ENCODE peak calls at places on chromosome 21, in eight cellular contexts. B, L, G, J, A, R, S and D are unnamed samples.

GRCh38 chr21:31900121-31900895 is 27.5 kb downstream of the HUNK start:
- DNase-seq in B (no peak), A (no peak), S (peak; percentile 60), R (no peak), L (no peak), G (no peak), J (no peak), D (no peak)

GRCh38 chr21:39022035-39022900 is 161.0 kb downstream of the PSMG1 start:
- DNase-seq in A (no peak), G (no peak), J (no peak), B (no peak), L (no peak), S (no peak), R (no peak), D (no peak)

GRCh38 chr21:25422610-25423608 is 184.4 kb downstream of the MRPL39 start:
- DNase-seq in R (no peak), B (no peak), G (no peak), A (no peak), J (no peak), L (no peak), S (no peak), D (no peak)

GRCh38 chr21:40204956-40205355 is 337.7 kb downstream of the PCP4 start:
- DNase-seq in G (no peak), S (no peak), L (no peak), R (no peak), A (no peak), J (no peak), B (peak; percentile 3), D (no peak)

GRCh38 chr21:39048574-39048973 is 134.7 kb downstream of the PSMG1 start:
- DNase-seq in J (no peak), S (no peak), A (no peak), B (no peak), R (peak; percentile 86), L (no peak), G (peak; percentile 5), D (peak; percentile 74)

GRCh38 chr21:45918011-45918410 is 63.6 kb upstream of the COL6A1 start:
- DNase-seq in S (no peak), J (no peak), G (no peak), L (no peak), B (no peak), R (no peak), A (no peak), D (no peak)

GRCh38 chr21:38909929-38910328 is 104.2 kb downstream of the ETS2 start:
- DNase-seq in R (no peak), J (no peak), A (no peak), B (no peak), S (no peak), G (no peak), L (no peak), D (no peak)

GRCh38 chr21:45584786-45585185 is 42.5 kb upstream of the SLC19A1 start:
- DNase-seq in R (no peak), B (no peak), L (no peak), J (no peak), A (peak; percentile 38), S (no peak), G (peak; percentile 54), D (no peak)

GRCh38 chr21:41228492-41228891 is 60.5 kb downstream of the BACE2 start:
- DNase-seq in B (no peak), L (no peak), G (no peak), A (no peak), S (no peak), R (no peak), J (no peak), D (no peak)

GRCh38 chr21:20661745-20662470 is 336.3 kb upstream of the NCAM2 start:
- DNase-seq in S (no peak), G (no peak), L (no peak), B (peak; percentile 84), R (no peak), A (no peak), J (no peak), D (no peak)

GRCh38 chr21:27535188-27535587 is 568.3 kb upstream of the ADAMTS5 start:
- DNase-seq in R (no peak), S (no peak), B (no peak), L (no peak), J (no peak), G (no peak), A (no peak), D (no peak)

GRCh38 chr21:27532081-27532480 is 565.2 kb upstream of the ADAMTS5 start:
- DNase-seq in S (peak; percentile 66), L (peak; percentile 0), R (peak; percentile 64), J (no peak), B (no peak), G (no peak), A (no peak), D (peak; percentile 35)

GRCh38 chr21:27534211-27534610 is 567.3 kb upstream of the ADAMTS5 start:
- DNase-seq in A (no peak), J (no peak), S (no peak), G (no peak), R (no peak), B (no peak), L (no peak), D (peak; percentile 21)

DNA sequence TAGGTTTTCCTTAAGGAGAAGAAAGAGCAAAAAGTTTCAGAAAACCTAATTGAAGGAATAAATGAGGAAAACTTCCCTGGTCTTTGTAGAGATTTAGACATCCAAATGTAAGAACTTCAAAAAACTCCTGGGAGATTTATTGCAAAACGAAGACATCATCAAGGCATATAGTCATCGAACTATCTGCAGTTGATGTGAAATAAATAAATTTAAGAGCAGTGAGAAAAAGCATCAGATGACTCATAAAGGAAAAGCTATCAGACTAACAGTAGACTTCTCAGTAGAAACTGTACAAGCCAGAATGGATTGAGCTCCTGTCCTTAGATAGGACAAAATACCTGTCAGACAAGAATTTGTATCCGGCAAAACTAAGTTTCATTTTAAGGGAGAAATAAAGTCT is 569.4 kb upstream of the ADAMTS5 start:
- DNase-seq in A (no peak), J (no peak), L (no peak), B (no peak), G (no peak), S (no peak), R (peak; percentile 31), D (peak; percentile 78)
- TF ChIP-seq CTCF in A (no peak), J (no peak), L (no peak), B (no peak), G (no peak), S (no peak), R (no peak), D (no peak)

GRCh38 chr21:37369307-37369854 is 2.8 kb downstream of the DYRK1A start:
- DNase-seq in B (no peak), A (no peak), R (no peak), J (peak; percentile 15), G (no peak), L (no peak), S (no peak), D (no peak)
- H3K4me3 ChIP-seq in B (peak overlapping the region; percentile 78), A (peak overlapping the region; percentile 88), R (peak overlapping the region; percentile 89), J (peak overlapping the region; percentile 86), G (peak overlapping the region; percentile 97), L (peak overlapping the region; percentile 79), S (peak overlapping the region; percentile 14), D (peak overlapping the region; percentile 11)

GRCh38 chr21:21688877-21689276 is 690.7 kb downstream of the NCAM2 start:
- DNase-seq in A (no peak), R (no peak), B (peak; percentile 67), J (no peak), L (no peak), G (no peak), S (no peak), D (peak; percentile 50)
- TF ChIP-seq CTCF in A (no peak), R (no peak), B (peak; percentile 71), J (peak; percentile 20), L (no peak), G (no peak), S (peak; percentile 35), D (peak; percentile 68)

GRCh38 chr21:16125274-16125673 is 395.5 kb downstream of the USP25 start:
- DNase-seq in J (no peak), B (no peak), A (no peak), G (no peak), S (no peak), R (no peak), L (no peak), D (peak; percentile 78)
- H3K4me3 ChIP-seq in J (no peak overlapping the region), B (no peak overlapping the region), A (no peak overlapping the region), G (no peak overlapping the region), S (no peak overlapping the region), R (no peak overlapping the region), L (no peak overlapping the region), D (peak overlapping the region; percentile 42)

DNA sequence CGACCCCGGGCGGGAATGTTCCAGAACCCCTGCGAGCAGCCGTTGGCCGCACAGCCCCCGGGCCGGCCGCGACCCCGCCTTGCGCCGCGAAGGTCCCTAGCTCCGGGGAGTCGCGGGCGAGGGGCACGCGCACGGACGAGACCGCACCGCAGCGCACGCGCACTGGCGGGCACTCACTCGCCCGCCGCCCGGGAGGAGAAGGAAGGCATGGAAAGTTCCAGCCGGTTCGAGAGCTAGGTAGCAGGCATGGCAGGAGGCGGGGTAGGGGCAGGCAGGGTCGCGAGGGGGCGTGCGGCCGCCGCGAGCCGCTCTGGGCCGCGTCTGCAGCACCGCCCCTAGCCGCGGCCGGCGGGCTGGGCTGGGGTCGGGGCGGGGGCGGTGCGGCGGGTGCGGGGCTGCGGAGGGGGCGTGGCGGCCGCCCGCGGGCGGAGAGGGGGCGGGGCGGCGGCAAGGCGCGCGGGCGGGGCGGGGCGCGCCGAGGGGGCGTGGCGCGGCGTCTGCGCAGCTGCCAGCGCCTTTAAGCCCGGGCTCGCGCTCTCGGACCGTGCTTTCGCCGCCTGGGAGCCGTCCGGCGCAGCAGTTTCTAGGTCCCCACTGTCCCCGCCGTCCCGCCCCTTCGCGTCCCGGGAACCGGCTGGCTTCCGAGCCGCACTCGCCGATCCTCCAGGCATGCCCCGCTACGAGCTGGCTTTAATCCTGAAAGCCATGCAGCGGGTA is at the start of the genes MRPS6 and SLC5A3:
- DNase-seq in G (peak; percentile 90), L (peak; percentile 13), S (peak; percentile 26), J (peak; percentile 90), R (peak; percentile 51), B (peak; percentile 97), A (peak; percentile 92), D (peak; percentile 74)
- TF ChIP-seq CTCF in G (no peak), L (no peak), S (no peak), J (no peak), R (no peak), B (peak; percentile 41), A (no peak), D (no peak)

GRCh38 chr21:42878993-42879787 is at the start of gene WDR4:
- DNase-seq in S (peak; percentile 92), A (peak; percentile 97), B (peak; percentile 98), G (peak; percentile 99), L (peak; percentile 93), R (peak; percentile 93), J (peak; percentile 98), D (peak; percentile 96)
- H3K4me3 ChIP-seq in S (peak within 1 kb of the TSS; percentile 98), A (peak within 1 kb of the TSS; percentile 100), B (peak within 1 kb of the TSS; percentile 79), G (peak within 1 kb of the TSS; percentile 77), L (peak within 1 kb of the TSS; percentile 73), R (peak within 1 kb of the TSS; percentile 93), J (peak within 1 kb of the TSS; percentile 77), D (peak within 1 kb of the TSS; percentile 91)

GRCh38 chr21:43269981-43270670 is 101.3 kb downstream of the CRYAA start:
- DNase-seq in G (no peak), J (no peak), R (no peak), S (no peak), L (no peak), A (no peak), B (no peak), D (no peak)
- TF ChIP-seq CTCF in G (no peak), J (no peak), R (no peak), S (no peak), L (no peak), A (no peak), B (no peak), D (no peak)

GRCh38 chr21:7951854-7952519 is 2569.4 kb upstream of the TPTE start:
- DNase-seq in B (no peak), R (no peak), S (no peak), J (no peak), G (no peak), L (no peak), A (no peak), D (no peak)
- H3K4me3 ChIP-seq in B (no peak overlapping the region), R (no peak overlapping the region), S (no peak overlapping the region), J (no peak overlapping the region), G (no peak overlapping the region), L (no peak overlapping the region), A (no peak overlapping the region), D (no peak overlapping the region)

GRCh38 chr21:7917729-7918128 is 2603.7 kb upstream of the TPTE start:
- DNase-seq in L (no peak), J (no peak), R (peak; percentile 32), A (no peak), B (no peak), S (no peak), G (no peak), D (no peak)
- TF ChIP-seq CTCF in L (no peak), J (no peak), R (no peak), A (no peak), B (no peak), S (no peak), G (no peak), D (no peak)